ENCODE peak calls at places on chromosome 11, in nine cellular contexts. G is fibroblast of lung; P is endodermal cell; Z is hepatocyte; J is cardiac muscle cell; A is lower leg skin; Q is tibial artery; F is spleen; V is CD4-positive, CD25-positive, alpha-beta regulatory T cell. L is an unnamed sample.

GRCh38 chr11:132632641-132633124 is 899.6 kb downstream of the OPCML start:
- DNase-seq in A (no peak), F (no peak), Z (peak; percentile 66), G (peak; percentile 99), Q (no peak), V (no peak), J (no peak), P (no peak), L (peak; percentile 86)

GRCh38 chr11:2214527-2215229 is 43.1 kb upstream of the TH start:
- DNase-seq in V (no peak), F (peak; percentile 51), J (no peak), G (no peak), A (no peak), Q (no peak), P (peak; percentile 53), Z (no peak), L (no peak)

GRCh38 chr11:16337421-16338213 is 18.7 kb downstream of the SOX6 start:
- DNase-seq in V (no peak), G (no peak), P (no peak), Z (no peak), J (peak; percentile 20), Q (no peak), F (no peak), A (no peak), L (no peak)

GRCh38 chr11:44324787-44325525 is 15.0 kb upstream of the ALX4 start:
- DNase-seq in J (no peak), F (no peak), P (no peak), Q (no peak), A (no peak), Z (peak; percentile 62), G (no peak), V (no peak), L (no peak)

GRCh38 chr11:18633256-18634139 is 644 bp downstream of the SPTY2D1 start:
- DNase-seq in G (peak; percentile 19), A (no peak), Q (no peak), V (peak; percentile 53), P (peak; percentile 62), J (no peak), Z (peak; percentile 32), F (no peak), L (peak; percentile 79)

GRCh38 chr11:130025371-130025770 is 22.7 kb upstream of the PRDM10 start:
- DNase-seq in Q (no peak), A (no peak), P (no peak), Z (no peak), G (no peak), F (no peak), J (no peak), V (no peak), L (no peak)

GRCh38 chr11:125284209-125284608 is 119.7 kb downstream of the PKNOX2 start:
- DNase-seq in Q (no peak), P (no peak), V (no peak), J (no peak), F (no peak), G (no peak), Z (no peak), A (no peak), L (no peak)

GRCh38 chr11:110777765-110778164 is 65.5 kb upstream of the ARHGAP20 start:
- DNase-seq in G (peak; percentile 72), F (no peak), Q (no peak), V (no peak), P (no peak), J (no peak), Z (no peak), A (no peak), L (peak; percentile 56)

GRCh38 chr11:112634551-112634950 is 326.7 kb upstream of the NCAM1 start:
- DNase-seq in P (no peak), Q (no peak), F (no peak), J (no peak), Z (no peak), A (no peak), G (no peak), V (no peak), L (no peak)

GRCh38 chr11:72426758-72427157 is 7.6 kb downstream of the CLPB start:
- DNase-seq in Q (no peak), P (no peak), J (no peak), F (no peak), V (no peak), Z (no peak), A (no peak), G (no peak), L (no peak)

DNA sequence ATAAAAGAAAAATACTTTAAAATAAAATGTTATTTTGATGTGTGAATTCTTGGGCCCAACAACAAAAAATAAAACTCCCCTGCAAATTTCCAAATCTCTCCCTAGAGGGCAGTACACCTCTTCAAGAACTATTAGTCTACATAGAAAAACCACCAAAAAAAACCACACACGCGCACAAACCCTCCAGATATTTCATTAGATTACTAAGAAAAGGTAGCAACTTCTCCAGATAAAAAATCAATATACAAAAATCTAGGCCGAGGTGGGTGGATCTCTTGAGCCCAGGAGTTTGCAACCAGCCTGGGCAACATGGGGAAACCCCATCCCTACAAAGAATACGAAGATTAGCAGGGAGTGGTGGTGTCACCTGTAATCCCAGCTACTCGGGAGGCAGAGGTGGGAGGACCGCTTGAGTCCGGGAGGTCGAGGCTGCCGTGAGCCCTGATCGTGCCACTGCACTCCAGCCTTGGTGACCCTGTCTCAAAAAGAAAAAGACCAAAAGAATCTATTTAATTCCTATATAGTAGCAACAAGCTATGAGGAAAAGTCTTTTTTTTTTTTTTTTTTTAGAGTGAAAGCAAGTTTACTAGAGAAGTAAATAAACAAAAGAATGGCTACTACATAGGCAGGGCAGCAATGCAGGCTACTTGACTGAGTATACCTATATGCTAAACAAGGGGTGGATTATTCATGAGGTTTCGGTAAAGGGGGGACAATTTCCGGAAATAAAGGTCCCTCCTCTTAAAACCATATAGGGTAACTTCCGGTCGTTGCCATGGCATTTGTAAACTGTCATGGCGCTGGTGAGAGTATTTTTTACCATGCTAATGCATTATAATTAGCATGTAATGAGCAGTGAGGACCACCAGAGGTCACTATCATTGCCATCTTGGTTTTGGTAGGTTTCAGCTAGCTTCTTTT is 13.1 kb downstream of the B3GNT6 start:
- DNase-seq in J (peak; percentile 89), P (peak; percentile 88), G (peak; percentile 87), A (peak; percentile 90), V (peak; percentile 95), Q (peak; percentile 82), Z (peak; percentile 93), F (no peak), L (peak; percentile 97)
- H3K4me3 ChIP-seq in J (peak overlapping the region; percentile 19), P (peak overlapping the region; percentile 69), G (peak overlapping the region; percentile 5), A (no peak overlapping the region), V (peak overlapping the region; percentile 77), Q (peak overlapping the region; percentile 40), Z (peak overlapping the region; percentile 13), F (peak overlapping the region; percentile 42), L (peak overlapping the region; percentile 81)

DNA sequence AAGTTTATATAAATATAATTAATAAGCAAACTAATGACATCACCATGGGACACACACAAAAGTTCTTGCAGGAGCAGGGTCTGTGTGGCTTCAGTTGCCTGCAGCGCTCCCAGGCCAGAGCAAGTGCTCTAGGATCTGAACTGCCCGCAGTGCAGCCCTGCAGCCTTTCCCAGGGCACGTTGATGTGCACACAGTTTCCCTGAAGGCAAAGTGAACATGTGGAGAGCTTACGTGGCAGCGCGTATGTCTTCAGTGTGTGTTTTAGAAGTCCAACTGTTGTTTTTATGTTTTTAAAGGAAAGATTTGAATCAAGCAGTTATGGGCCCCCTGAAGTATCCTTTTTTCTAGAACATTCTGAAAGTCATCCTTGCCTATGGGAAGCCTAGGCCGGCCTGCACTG is 1.2 kb upstream of the TIGD3 start:
- DNase-seq in A (no peak), J (no peak), G (no peak), P (no peak), F (no peak), V (no peak), Q (no peak), Z (no peak), L (no peak)
- H3K4me3 ChIP-seq in A (no peak overlapping the region), J (no peak overlapping the region), G (no peak overlapping the region), P (peak overlapping the region; percentile 80), F (no peak overlapping the region), V (no peak overlapping the region), Q (no peak overlapping the region), Z (no peak overlapping the region), L (peak overlapping the region; percentile 81)

DNA sequence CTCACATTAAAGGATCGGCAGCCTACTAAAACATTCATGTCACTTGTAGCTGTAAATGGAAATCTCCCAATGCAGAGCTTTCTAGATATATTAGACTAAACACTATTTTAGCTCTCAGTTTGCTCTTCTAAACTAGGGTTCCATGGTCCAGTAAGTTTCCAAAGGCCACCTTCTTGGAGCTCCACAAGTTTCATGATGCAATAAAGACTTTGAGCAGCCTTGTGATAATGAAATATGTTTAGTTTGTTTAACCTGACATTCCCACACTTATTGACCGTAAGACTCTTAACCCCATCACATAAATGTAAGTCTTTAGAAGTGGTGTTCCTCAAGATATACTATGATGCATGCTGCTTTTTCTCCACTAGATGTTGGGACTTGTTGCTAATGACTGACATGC is 87.7 kb downstream of the TRIM44 start:
- DNase-seq in G (no peak), P (no peak), J (no peak), V (no peak), A (no peak), F (no peak), Z (peak; percentile 30), Q (no peak), L (no peak)
- H3K4me3 ChIP-seq in G (no peak overlapping the region), P (no peak overlapping the region), J (no peak overlapping the region), V (no peak overlapping the region), A (no peak overlapping the region), F (no peak overlapping the region), Z (no peak overlapping the region), Q (no peak overlapping the region), L (no peak overlapping the region)

GRCh38 chr11:6388747-6389146 is 1.5 kb upstream of the SMPD1 start:
- DNase-seq in F (no peak), V (no peak), A (no peak), Q (no peak), P (no peak), J (no peak), G (no peak), Z (no peak), L (no peak)

GRCh38 chr11:6389921-6390717 is at the start of gene SMPD1:
- DNase-seq in F (peak; percentile 99), J (peak; percentile 93), V (peak; percentile 95), Q (peak; percentile 97), G (peak; percentile 82), Z (peak; percentile 95), P (peak; percentile 96), A (peak; percentile 93), L (peak; percentile 94)

GRCh38 chr11:6393989-6394670 is 3.9 kb downstream of the SMPD1 start:
- DNase-seq in F (no peak), Z (no peak), V (no peak), P (no peak), Q (peak; percentile 62), A (no peak), G (no peak), J (no peak), L (no peak)

GRCh38 chr11:6390718-6391547 is 659 bp downstream of the SMPD1 start:
- DNase-seq in P (no peak), F (peak; percentile 75), Z (no peak), Q (no peak), J (no peak), G (no peak), V (peak; percentile 38), A (no peak), L (no peak)

DNA sequence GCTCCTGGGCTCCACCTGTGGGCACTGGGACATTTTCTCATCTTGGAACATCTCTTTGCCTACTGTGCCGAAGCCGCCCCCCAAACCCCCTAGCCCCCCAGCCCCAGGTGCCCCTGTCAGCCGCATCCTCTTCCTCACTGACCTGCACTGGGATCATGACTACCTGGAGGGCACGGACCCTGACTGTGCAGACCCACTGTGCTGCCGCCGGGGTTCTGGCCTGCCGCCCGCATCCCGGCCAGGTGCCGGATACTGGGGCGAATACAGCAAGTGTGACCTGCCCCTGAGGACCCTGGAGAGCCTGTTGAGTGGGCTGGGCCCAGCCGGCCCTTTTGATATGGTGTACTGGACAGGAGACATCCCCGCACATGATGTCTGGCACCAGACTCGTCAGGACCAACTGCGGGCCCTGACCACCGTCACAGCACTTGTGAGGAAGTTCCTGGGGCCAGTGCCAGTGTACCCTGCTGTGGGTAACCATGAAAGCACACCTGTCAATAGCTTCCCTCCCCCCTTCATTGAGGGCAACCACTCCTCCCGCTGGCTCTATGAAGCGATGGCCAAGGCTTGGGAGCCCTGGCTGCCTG is 1.4 kb downstream of the SMPD1 start:
- DNase-seq in A (no peak), Z (no peak), J (no peak), Q (peak; percentile 63), V (no peak), G (no peak), P (peak; percentile 40), F (peak; percentile 80), L (no peak)
- H3K4me3 ChIP-seq in A (no peak overlapping the region), Z (no peak overlapping the region), J (no peak overlapping the region), Q (peak overlapping the region; percentile 81), V (peak overlapping the region; percentile 86), G (no peak overlapping the region), P (no peak overlapping the region), F (no peak overlapping the region), L (peak overlapping the region; percentile 98)

L was measured in adipocyte.